ENCODE peak calls at places on chromosomes 1 and 21, in ten cellular contexts. T, A, L, M, Q, B, O, V, Z and D are unnamed samples.

GRCh38 chr21:46229133-46229922 is 754 bp upstream of the LSS start:
- DNase-seq in T (no peak), A (no peak), L (no peak), M (no peak), Q (peak), B (no peak), O (no peak), V (no peak), Z (peak), D (no peak)

GRCh38 chr1:203271018-203271743 is 34.1 kb upstream of the BTG2 start:
- DNase-seq in T (no peak), A (peak), L (peak), M (peak), Q (peak), B (peak), O (peak), V (peak), Z (peak), D (peak)

GRCh38 chr1:93907718-93908117 is 1.5 kb downstream of the GCLM start:
- DNase-seq in T (no peak), A (no peak), L (peak), M (peak), Q (no peak), B (peak), O (no peak), V (peak), Z (peak), D (no peak)

GRCh38 chr21:45324430-45325205 is 36.9 kb upstream of the POFUT2 start:
- DNase-seq in T (no peak), A (no peak), L (no peak), M (no peak), Q (peak), B (peak), O (no peak), V (no peak), Z (peak), D (no peak)

GRCh38 chr1:183164350-183164749 is 21.7 kb upstream of the LAMC2 start:
- DNase-seq in T (no peak), A (no peak), L (peak), M (no peak), Q (no peak), B (peak), O (no peak), V (no peak), Z (peak), D (no peak)

GRCh38 chr1:151371340-151371739 is 1.2 kb downstream of the SELENBP1 start:
- DNase-seq in T (peak), A (no peak), L (peak), M (peak), Q (peak), B (no peak), O (no peak), V (no peak), Z (peak), D (no peak)

GRCh38 chr1:16717174-16718108 is 22.9 kb upstream of the RNU1-4 start:
- DNase-seq in T (no peak), A (no peak), L (peak), M (no peak), Q (no peak), B (peak), O (no peak), V (no peak), Z (peak), D (no peak)

GRCh38 chr1:36224537-36225297 is 474 bp downstream of the THRAP3 start:
- DNase-seq in T (no peak), A (no peak), L (peak), M (peak), Q (peak), B (peak), O (peak), V (no peak), Z (peak), D (peak)

GRCh38 chr1:173122958-173123852 is 72.5 kb upstream of the TNFSF18 start:
- DNase-seq in T (peak), A (no peak), L (peak), M (peak), Q (peak), B (peak), O (no peak), V (no peak), Z (peak), D (no peak)

GRCh38 chr1:208233546-208233945 is 10.6 kb downstream of the PLXNA2 start:
- DNase-seq in T (peak), A (no peak), L (no peak), M (no peak), Q (peak), B (peak), O (no peak), V (no peak), Z (no peak), D (no peak)

GRCh38 chr1:9744106-9744799 is 79.5 kb downstream of the CLSTN1 start:
- DNase-seq in T (no peak), A (no peak), L (no peak), M (no peak), Q (no peak), B (no peak), O (no peak), V (no peak), Z (no peak), D (no peak)

GRCh38 chr1:116538527-116538926 is 32.3 kb downstream of the CD58 start:
- DNase-seq in T (no peak), A (no peak), L (peak), M (peak), Q (no peak), B (peak), O (no peak), V (no peak), Z (peak), D (no peak)

GRCh38 chr1:63920154-63921117 is 146.6 kb downstream of the ROR1 start:
- DNase-seq in T (no peak), A (no peak), L (peak), M (peak), Q (no peak), B (peak), O (no peak), V (peak), Z (peak), D (no peak)

GRCh38 chr21:17051054-17051453 is 461.8 kb upstream of the CXADR start:
- DNase-seq in T (no peak), A (no peak), L (peak), M (no peak), Q (no peak), B (no peak), O (no peak), V (no peak), Z (no peak), D (no peak)

GRCh38 chr1:4050998-4051397 is 150.9 kb upstream of the C1orf174 start:
- DNase-seq in T (no peak), A (no peak), L (no peak), M (no peak), Q (no peak), B (no peak), O (no peak), V (no peak), Z (no peak), D (no peak)